ENCODE peak calls at places on chromosome 11, in ten cellular contexts. H is GM23338; U is PC-9; V is sigmoid colon; O is cardiac muscle cell; Q is ovary; Z is Panc1; N is uterus; C is fibroblast of lung; G is CD8-positive, alpha-beta T cell. E is an unnamed sample.
A peak's percentile ranks its signal among the peaks of the same experiment; 100 is the strongest.

GRCh38 chr11:101009685-101010055 is 119.9 kb downstream of the PGR start:
- DNase-seq in U (no peak), H (no peak), Q (no peak), O (no peak), V (no peak), N (no peak), C (no peak), G (no peak), Z (no peak), E (no peak)

GRCh38 chr11:113977071-113977490 is 2.2 kb downstream of the HTR3A start:
- DNase-seq in V (no peak), H (no peak), O (no peak), G (no peak), C (no peak), U (no peak), Z (no peak), Q (no peak), N (no peak), E (no peak)

GRCh38 chr11:70471254-70471653 is 72.9 kb downstream of the CTTN start:
- DNase-seq in U (no peak), C (peak; percentile 12), O (peak; percentile 50), Z (no peak), G (no peak), N (no peak), H (peak; percentile 93), V (peak; percentile 47), Q (no peak), E (no peak)

GRCh38 chr11:103907548-103908455 is 128.6 kb upstream of the DDI1 start:
- DNase-seq in Z (no peak), O (peak; percentile 66), Q (no peak), U (no peak), C (peak; percentile 31), N (no peak), V (no peak), G (no peak), H (no peak), E (no peak)

GRCh38 chr11:77779935-77780334 is 40.6 kb downstream of the RSF1 start:
- DNase-seq in U (no peak), Z (peak; percentile 8), O (peak; percentile 61), N (no peak), G (no peak), V (no peak), H (peak; percentile 75), Q (no peak), C (peak; percentile 44), E (no peak)

GRCh38 chr11:14423633-14424032 is 64.7 kb upstream of the RRAS2 start:
- DNase-seq in U (no peak), Q (no peak), N (no peak), H (no peak), C (peak; percentile 87), V (no peak), G (no peak), Z (no peak), O (peak; percentile 71), E (no peak)

GRCh38 chr11:22703040-22703439 is 36.6 kb downstream of the GAS2 start:
- DNase-seq in N (no peak), G (no peak), U (peak; percentile 12), H (peak; percentile 33), O (peak; percentile 78), Z (peak; percentile 80), V (no peak), C (peak; percentile 51), Q (no peak), E (no peak)

GRCh38 chr11:121590772-121591404 is 138.1 kb upstream of the SORL1-AS1 start:
- DNase-seq in H (no peak), N (no peak), G (no peak), O (no peak), C (no peak), Z (no peak), U (no peak), Q (no peak), V (no peak), E (no peak)

GRCh38 chr11:114258696-114259095 is 37.5 kb upstream of the NNMT start:
- DNase-seq in H (no peak), U (no peak), Q (no peak), C (no peak), Z (no peak), O (no peak), N (no peak), V (peak; percentile 75), G (no peak), E (no peak)

DNA sequence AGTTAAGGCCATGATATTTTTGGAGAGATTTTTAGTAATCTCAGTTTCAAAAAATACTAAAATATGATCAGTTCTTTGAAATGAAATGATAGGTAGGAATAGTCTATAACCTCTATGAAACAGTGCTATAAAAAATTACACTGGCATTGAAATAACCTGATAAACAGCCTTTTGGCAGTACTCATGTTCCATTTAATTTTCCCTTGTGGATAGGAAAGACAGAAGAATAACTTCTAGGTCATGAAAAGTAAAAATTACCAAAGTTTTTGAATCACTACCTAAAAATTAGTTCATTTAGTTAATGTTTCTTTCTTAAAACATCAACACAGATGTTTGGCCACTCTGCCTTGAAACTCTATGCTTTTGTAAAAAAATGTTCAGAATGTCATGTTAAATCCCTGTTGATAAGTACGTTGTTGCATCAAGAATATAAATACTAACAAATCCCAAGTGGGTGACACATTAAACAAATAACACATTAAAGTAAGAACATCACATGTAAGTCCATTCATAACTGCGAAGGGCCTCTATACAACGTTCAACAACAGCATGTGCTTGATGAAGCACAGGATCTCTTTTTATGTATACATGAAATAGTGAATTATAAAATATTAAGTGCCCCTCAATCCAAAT is 290.2 kb downstream of the SWAP70 start:
- DNase-seq in Q (no peak), V (no peak), O (peak; percentile 31), Z (peak; percentile 61), N (no peak), C (peak; percentile 44), H (no peak), U (no peak), G (no peak), E (no peak)
- H3K4me1 ChIP-seq in Q (no peaks in the 10 kb centered on the region), V (peaks cover 10% of the 10 kb centered on the region), O (no peaks in the 10 kb centered on the region), Z (peaks cover 15% of the 10 kb centered on the region), N (no peaks in the 10 kb centered on the region), C (no peaks in the 10 kb centered on the region), H (no peaks in the 10 kb centered on the region), U (no peaks in the 10 kb centered on the region), G (no peaks in the 10 kb centered on the region), E (no peaks in the 10 kb centered on the region)

GRCh38 chr11:12239396-12240298 is 129.3 kb downstream of the MICAL2 start:
- DNase-seq in N (no peak), O (no peak), C (no peak), V (no peak), H (no peak), Q (no peak), G (no peak), U (no peak), Z (no peak), E (no peak)
- H3K4me1 ChIP-seq in N (no peaks in the 10 kb centered on the region), O (peaks cover 8% of the 10 kb centered on the region), C (no peaks in the 10 kb centered on the region), V (peaks cover 80% of the 10 kb centered on the region), H (no peaks in the 10 kb centered on the region), Q (peaks cover 7% of the 10 kb centered on the region), G (peaks cover 36% of the 10 kb centered on the region), U (peaks cover 5% of the 10 kb centered on the region), Z (peaks cover 9% of the 10 kb centered on the region), E (no peaks in the 10 kb centered on the region)

GRCh38 chr11:3049430-3050243 is 7.6 kb downstream of the CARS1 start:
- DNase-seq in Z (peak; percentile 83), H (no peak), C (peak; percentile 95), V (peak; percentile 94), N (peak; percentile 71), U (peak; percentile 76), O (peak; percentile 97), G (peak; percentile 41), Q (peak; percentile 66), E (no peak)
- H3K4me1 ChIP-seq in Z (peaks cover 45% of the 10 kb centered on the region), H (peaks cover 17% of the 10 kb centered on the region), C (peaks cover 17% of the 10 kb centered on the region), V (peaks cover 38% of the 10 kb centered on the region), N (peaks cover 5% of the 10 kb centered on the region), U (peaks cover 14% of the 10 kb centered on the region), O (no peaks in the 10 kb centered on the region), G (no peaks in the 10 kb centered on the region), Q (peaks cover 4% of the 10 kb centered on the region), E (peaks cover 6% of the 10 kb centered on the region)

GRCh38 chr11:2464451-2465165 is 19.8 kb downstream of the KCNQ1 start:
- DNase-seq in Q (no peak), C (no peak), O (no peak), V (no peak), Z (no peak), H (no peak), G (no peak), U (no peak), N (no peak), E (no peak)

GRCh38 chr11:2466069-2466801 is 21.4 kb downstream of the KCNQ1 start:
- DNase-seq in H (no peak), Q (no peak), V (no peak), U (no peak), Z (no peak), C (no peak), N (no peak), O (no peak), G (no peak), E (peak; percentile 33)

GRCh38 chr11:2466869-2467694 is 22.3 kb downstream of the KCNQ1 start:
- DNase-seq in U (no peak), N (no peak), V (peak; percentile 59), C (no peak), Z (no peak), G (no peak), O (no peak), Q (no peak), H (no peak), E (no peak)

GRCh38 chr11:2463766-2464277 is 19.0 kb downstream of the KCNQ1 start:
- DNase-seq in U (no peak), Q (no peak), G (no peak), C (no peak), Z (no peak), H (no peak), O (no peak), N (no peak), V (no peak), E (no peak)

DNA sequence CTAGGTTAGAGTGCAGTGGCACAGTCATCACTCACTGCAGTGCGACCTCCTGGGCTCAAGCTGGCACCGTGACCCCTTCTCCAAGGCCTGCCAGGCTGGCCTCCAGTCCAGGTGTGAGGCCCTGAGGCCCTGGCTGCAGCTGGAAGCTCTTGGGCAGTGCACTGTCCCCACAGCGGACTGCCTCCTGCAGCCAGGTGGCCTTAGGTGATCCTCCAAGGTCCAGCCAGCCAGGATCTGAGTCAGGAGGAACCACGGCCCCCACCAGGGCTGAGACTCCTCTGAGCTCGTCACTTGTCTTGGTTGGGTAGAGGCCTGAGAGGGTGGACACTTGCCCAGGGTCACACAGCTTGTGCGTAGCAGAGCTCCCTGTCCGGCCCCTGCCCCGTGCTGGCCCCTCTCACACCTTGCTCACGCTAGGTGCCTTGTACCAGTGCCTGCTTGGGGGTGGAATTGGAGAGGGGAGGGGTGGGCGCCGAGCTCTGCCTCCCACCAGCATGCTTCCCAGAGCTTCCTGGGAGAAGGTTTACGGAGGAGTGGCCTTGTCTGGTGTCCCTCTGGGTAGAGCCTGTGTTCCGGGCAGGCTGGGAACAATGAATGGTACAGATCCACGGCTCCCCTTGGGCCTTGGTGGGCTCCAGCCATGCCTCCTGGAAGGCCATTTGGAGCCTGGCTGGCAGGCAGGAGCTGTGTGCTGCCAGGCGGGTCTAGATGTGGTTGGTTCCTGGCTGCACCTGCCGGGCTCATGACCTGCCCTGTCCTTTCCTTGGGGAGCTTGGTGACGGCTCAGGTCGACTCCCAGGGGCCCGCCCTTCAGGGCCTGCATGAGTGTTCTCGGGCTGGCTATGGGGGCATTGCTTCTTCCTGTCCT is 20.6 kb downstream of the KCNQ1 start:
- DNase-seq in U (no peak), G (no peak), H (no peak), C (no peak), Q (no peak), O (no peak), N (no peak), V (peak; percentile 58), Z (no peak), E (no peak)
- H3K4me1 ChIP-seq in U (no peaks in the 10 kb centered on the region), G (peaks cover 71% of the 10 kb centered on the region), H (no peaks in the 10 kb centered on the region), C (no peaks in the 10 kb centered on the region), Q (no peaks in the 10 kb centered on the region), O (peaks cover 33% of the 10 kb centered on the region), N (no peaks in the 10 kb centered on the region), V (no peaks in the 10 kb centered on the region), Z (no peaks in the 10 kb centered on the region), E (no peaks in the 10 kb centered on the region)